ENCODE peak calls at places on chromosomes 2 and 18, in five cellular contexts. N is activated CD4-positive, CD25-positive, alpha-beta regulatory T cell; Z is IMR-90; C is M059J; J is T-helper 9 cell. U is an unnamed sample.

GRCh38 chr18:55592106-55592505 is 4.1 kb upstream of the TCF4 start:
- DNase-seq in N (no peak), Z (no peak), C (peak; percentile 42), J (no peak), U (peak; percentile 51)

GRCh38 chr2:192099742-192100141 is 95.0 kb downstream of the TMEFF2 start:
- DNase-seq in N (no peak), Z (no peak), C (no peak), J (no peak), U (no peak)

GRCh38 chr2:10039658-10040410 is 3.5 kb upstream of the KLF11 start:
- DNase-seq in N (no peak), Z (no peak), C (peak; percentile 65), J (no peak), U (no peak)

GRCh38 chr2:176545627-176546026 is 276.4 kb downstream of the MTX2 start:
- DNase-seq in N (no peak), Z (no peak), C (peak; percentile 9), J (no peak), U (peak; percentile 19)

GRCh38 chr2:212392544-212392943 is 146.1 kb downstream of the ERBB4 start:
- DNase-seq in N (no peak), Z (no peak), C (no peak), J (no peak), U (no peak)

GRCh38 chr2:32553829-32554432 is 73.9 kb upstream of the TTC27 start:
- DNase-seq in N (no peak), Z (peak; percentile 61), C (peak; percentile 25), J (no peak), U (peak; percentile 47)

GRCh38 chr2:102082591-102083586 is 59.7 kb upstream of the IL1R1 start:
- DNase-seq in N (no peak), Z (peak; percentile 91), C (peak; percentile 84), J (no peak), U (peak; percentile 66)

GRCh38 chr2:52881606-52882005 is 886.0 kb upstream of the CHAC2 start:
- DNase-seq in N (no peak), Z (peak; percentile 91), C (peak; percentile 3), J (no peak), U (no peak)

GRCh38 chr2:236781933-236782788 is 212.5 kb downstream of the ACKR3 start:
- DNase-seq in N (no peak), Z (no peak), C (no peak), J (no peak), U (no peak)